ENCODE peak calls at places on chromosomes 6 and 20, in five cellular contexts. One of them, this sample, is unnamed.
A peak's percentile ranks its signal among the peaks of the same experiment; 100 is the strongest.

GRCh38 chr20:12570371-12570770 is 438.4 kb upstream of the SPTLC3 start:
- DNase-seq in GM13977: no peak
- DNase-seq in CD8-positive, alpha-beta T cell: no peak
- DNase-seq in GM12892: no peak
- DNase-seq in MCF 10A: peak; percentile 69
- DNase-seq in this sample: peak; percentile 31

GRCh38 chr6:131013495-131013894 is 49.5 kb downstream of the EPB41L2 start:
- DNase-seq in GM13977: no peak
- DNase-seq in CD8-positive, alpha-beta T cell: no peak
- DNase-seq in GM12892: no peak
- DNase-seq in MCF 10A: peak; percentile 29
- DNase-seq in this sample: no peak

GRCh38 chr20:8432435-8433148 is 300.5 kb downstream of the PLCB1 start:
- DNase-seq in GM13977: no peak
- DNase-seq in CD8-positive, alpha-beta T cell: no peak
- DNase-seq in GM12892: no peak
- DNase-seq in MCF 10A: no peak
- DNase-seq in this sample: no peak

GRCh38 chr6:112311950-112312547 is 35.1 kb upstream of the RFPL4B start:
- DNase-seq in GM13977: peak; percentile 41
- DNase-seq in CD8-positive, alpha-beta T cell: no peak
- DNase-seq in GM12892: no peak
- DNase-seq in MCF 10A: peak; percentile 49
- DNase-seq in this sample: peak; percentile 15

GRCh38 chr6:148494226-148494625 is 151.6 kb downstream of the SASH1 start:
- DNase-seq in GM13977: no peak
- DNase-seq in CD8-positive, alpha-beta T cell: no peak
- DNase-seq in GM12892: no peak
- DNase-seq in MCF 10A: no peak
- DNase-seq in this sample: no peak

GRCh38 chr20:44773070-44773829 is 27.6 kb downstream of the KCNK15 start:
- DNase-seq in GM13977: no peak
- DNase-seq in CD8-positive, alpha-beta T cell: no peak
- DNase-seq in GM12892: no peak
- DNase-seq in MCF 10A: no peak
- DNase-seq in this sample: no peak

GRCh38 chr6:109991307-109992101 is 13.4 kb downstream of the GPR6 start:
- DNase-seq in GM13977: no peak
- DNase-seq in CD8-positive, alpha-beta T cell: no peak
- DNase-seq in GM12892: no peak
- DNase-seq in MCF 10A: no peak
- DNase-seq in this sample: no peak

GRCh38 chr6:25250878-25251277 is 28.3 kb upstream of the CARMIL1 start:
- DNase-seq in GM13977: peak; percentile 24
- DNase-seq in CD8-positive, alpha-beta T cell: no peak
- DNase-seq in GM12892: no peak
- DNase-seq in MCF 10A: peak; percentile 81
- DNase-seq in this sample: peak; percentile 69

GRCh38 chr6:123430966-123431365 is 205.8 kb downstream of the TRDN start:
- DNase-seq in GM13977: no peak
- DNase-seq in CD8-positive, alpha-beta T cell: no peak
- DNase-seq in GM12892: no peak
- DNase-seq in MCF 10A: no peak
- DNase-seq in this sample: no peak

GRCh38 chr6:161722394-161722793 is 448.5 kb upstream of the AGPAT4 start:
- DNase-seq in GM13977: no peak
- DNase-seq in CD8-positive, alpha-beta T cell: no peak
- DNase-seq in GM12892: no peak
- DNase-seq in MCF 10A: no peak
- DNase-seq in this sample: no peak

GRCh38 chr6:93550551-93551276 is 131.4 kb upstream of the EPHA7 start:
- DNase-seq in GM13977: no peak
- DNase-seq in CD8-positive, alpha-beta T cell: no peak
- DNase-seq in GM12892: no peak
- DNase-seq in MCF 10A: no peak
- DNase-seq in this sample: no peak

GRCh38 chr20:23399568-23400241 is 21.6 kb downstream of the NAPB start:
- DNase-seq in GM13977: no peak
- DNase-seq in CD8-positive, alpha-beta T cell: no peak
- DNase-seq in GM12892: no peak
- DNase-seq in MCF 10A: no peak
- DNase-seq in this sample: no peak

GRCh38 chr6:30319146-30319835 is 7.4 kb upstream of the TRIM39 start:
- DNase-seq in GM13977: no peak
- DNase-seq in CD8-positive, alpha-beta T cell: no peak
- DNase-seq in GM12892: no peak
- DNase-seq in MCF 10A: no peak
- DNase-seq in this sample: no peak

GRCh38 chr20:23668477-23668951 is 20.3 kb downstream of the CST4 start:
- DNase-seq in GM13977: peak; percentile 66
- DNase-seq in CD8-positive, alpha-beta T cell: no peak
- DNase-seq in GM12892: peak; percentile 33
- DNase-seq in MCF 10A: peak; percentile 72
- DNase-seq in this sample: peak; percentile 47

GRCh38 chr6:168088161-168089106 is 9.4 kb upstream of the FRMD1 start:
- DNase-seq in GM13977: no peak
- DNase-seq in CD8-positive, alpha-beta T cell: no peak
- DNase-seq in GM12892: no peak
- DNase-seq in MCF 10A: no peak
- DNase-seq in this sample: no peak

GRCh38 chr20:278607-279571 is 11.7 kb downstream of the C20orf96 start:
- DNase-seq in GM13977: no peak
- DNase-seq in CD8-positive, alpha-beta T cell: no peak
- DNase-seq in GM12892: no peak
- DNase-seq in MCF 10A: no peak
- DNase-seq in this sample: no peak

GRCh38 chr6:158642805-158643489 is 1.6 kb downstream of the DYNLT1 start:
- DNase-seq in GM13977: no peak
- DNase-seq in CD8-positive, alpha-beta T cell: no peak
- DNase-seq in GM12892: no peak
- DNase-seq in MCF 10A: no peak
- DNase-seq in this sample: peak; percentile 25

GRCh38 chr20:8309638-8310037 is 177.6 kb downstream of the PLCB1 start:
- DNase-seq in GM13977: no peak
- DNase-seq in CD8-positive, alpha-beta T cell: no peak
- DNase-seq in GM12892: no peak
- DNase-seq in MCF 10A: no peak
- DNase-seq in this sample: peak; percentile 18

GRCh38 chr6:33788694-33789549 is at the start of gene LEMD2:
- DNase-seq in GM13977: peak; percentile 98
- DNase-seq in CD8-positive, alpha-beta T cell: peak; percentile 90
- DNase-seq in GM12892: peak; percentile 93
- DNase-seq in MCF 10A: peak; percentile 90
- DNase-seq in this sample: peak; percentile 86

GRCh38 chr6:8085053-8085511 is 17.3 kb downstream of the EEF1E1 start:
- DNase-seq in GM13977: no peak
- DNase-seq in CD8-positive, alpha-beta T cell: no peak
- DNase-seq in GM12892: no peak
- DNase-seq in MCF 10A: peak; percentile 96
- DNase-seq in this sample: no peak

GRCh38 chr6:42365021-42365420 is 86.7 kb downstream of the TRERF1 start:
- DNase-seq in GM13977: no peak
- DNase-seq in CD8-positive, alpha-beta T cell: no peak
- DNase-seq in GM12892: no peak
- DNase-seq in MCF 10A: peak; percentile 37
- DNase-seq in this sample: no peak

GRCh38 chr20:10861619-10862018 is 187.8 kb upstream of the JAG1 start:
- DNase-seq in GM13977: no peak
- DNase-seq in CD8-positive, alpha-beta T cell: no peak
- DNase-seq in GM12892: no peak
- DNase-seq in MCF 10A: peak; percentile 65
- DNase-seq in this sample: no peak

GRCh38 chr6:35243386-35243958 is 16.1 kb upstream of the ZNF76 start:
- DNase-seq in GM13977: no peak
- DNase-seq in CD8-positive, alpha-beta T cell: no peak
- DNase-seq in GM12892: no peak
- DNase-seq in MCF 10A: no peak
- DNase-seq in this sample: no peak

GRCh38 chr6:130620338-130620781 is 206.8 kb upstream of the SMLR1 start:
- DNase-seq in GM13977: no peak
- DNase-seq in CD8-positive, alpha-beta T cell: no peak
- DNase-seq in GM12892: no peak
- DNase-seq in MCF 10A: peak; percentile 20
- DNase-seq in this sample: no peak

GRCh38 chr20:31684153-31685003 is 38.3 kb downstream of the BCL2L1 start:
- DNase-seq in GM13977: no peak
- DNase-seq in CD8-positive, alpha-beta T cell: no peak
- DNase-seq in GM12892: no peak
- DNase-seq in MCF 10A: no peak
- DNase-seq in this sample: peak; percentile 54

GRCh38 chr20:1721687-1722512 is 64.3 kb upstream of the SIRPG start:
- DNase-seq in GM13977: peak; percentile 38
- DNase-seq in CD8-positive, alpha-beta T cell: no peak
- DNase-seq in GM12892: no peak
- DNase-seq in MCF 10A: peak; percentile 14
- DNase-seq in this sample: peak; percentile 89

GRCh38 chr6:73675466-73676098 is 20.4 kb upstream of the CD109 start:
- DNase-seq in GM13977: peak; percentile 61
- DNase-seq in CD8-positive, alpha-beta T cell: peak; percentile 48
- DNase-seq in GM12892: no peak
- DNase-seq in MCF 10A: peak; percentile 90
- DNase-seq in this sample: peak; percentile 77

GRCh38 chr20:63628246-63628975 is 1.5 kb upstream of the GMEB2 start:
- DNase-seq in GM13977: peak; percentile 78
- DNase-seq in CD8-positive, alpha-beta T cell: peak; percentile 49
- DNase-seq in GM12892: no peak
- DNase-seq in MCF 10A: peak; percentile 80
- DNase-seq in this sample: peak; percentile 63

GRCh38 chr6:25637946-25638345 is 14.1 kb upstream of the SCGN start:
- DNase-seq in GM13977: no peak
- DNase-seq in CD8-positive, alpha-beta T cell: no peak
- DNase-seq in GM12892: no peak
- DNase-seq in MCF 10A: peak; percentile 21
- DNase-seq in this sample: no peak